ENCODE peak calls at places on chromosomes 4 and X, in ten cellular contexts. One of them, this sample, is unnamed.

GRCh38 chrX:131830400-131831184 is 192.5 kb upstream of the STK26 start:
- DNase-seq in stimulated activated naive CD4-positive, alpha-beta T cell: no peak
- DNase-seq in activated CD4-positive, alpha-beta T cell treated with anti-CD3 and anti-CD28 coated beads, Interleukin-2, amount 10 ng/mL, durations not matched to agents 7 days and 5 days: peak
- DNase-seq in ecto neural progenitor cell: peak
- DNase-seq in hippocampal formation: peak
- DNase-seq in AG08396: peak
- DNase-seq in omental fat pad: peak
- DNase-seq in thoracic aorta: no peak
- DNase-seq in LoVo: no peak
- DNase-seq in HT-29: peak
- DNase-seq in this sample: peak

GRCh38 chr4:173005912-173006633 is 162.5 kb upstream of the GALNT7 start:
- DNase-seq in thoracic aorta: no peak
- DNase-seq in omental fat pad: no peak
- DNase-seq in hippocampal formation: no peak
- DNase-seq in ecto neural progenitor cell: no peak
- DNase-seq in stimulated activated naive CD4-positive, alpha-beta T cell: no peak
- DNase-seq in LoVo: no peak
- DNase-seq in HT-29: no peak
- DNase-seq in AG08396: no peak
- DNase-seq in activated CD4-positive, alpha-beta T cell treated with anti-CD3 and anti-CD28 coated beads, Interleukin-2, amount 10 ng/mL, durations not matched to agents 7 days and 5 days: no peak
- DNase-seq in this sample: no peak

GRCh38 chr4:150781108-150781663 is 199.2 kb downstream of the MAB21L2 start:
- DNase-seq in thoracic aorta: no peak
- DNase-seq in HT-29: no peak
- DNase-seq in AG08396: no peak
- DNase-seq in ecto neural progenitor cell: no peak
- DNase-seq in activated CD4-positive, alpha-beta T cell treated with anti-CD3 and anti-CD28 coated beads, Interleukin-2, amount 10 ng/mL, durations not matched to agents 7 days and 5 days: no peak
- DNase-seq in hippocampal formation: no peak
- DNase-seq in omental fat pad: no peak
- DNase-seq in LoVo: no peak
- DNase-seq in stimulated activated naive CD4-positive, alpha-beta T cell: no peak
- DNase-seq in this sample: no peak

GRCh38 chr4:7160439-7160838 is 31.9 kb upstream of the SORCS2 start:
- DNase-seq in omental fat pad: no peak
- DNase-seq in ecto neural progenitor cell: peak
- DNase-seq in stimulated activated naive CD4-positive, alpha-beta T cell: no peak
- DNase-seq in thoracic aorta: no peak
- DNase-seq in HT-29: no peak
- DNase-seq in AG08396: no peak
- DNase-seq in LoVo: no peak
- DNase-seq in activated CD4-positive, alpha-beta T cell treated with anti-CD3 and anti-CD28 coated beads, Interleukin-2, amount 10 ng/mL, durations not matched to agents 7 days and 5 days: no peak
- DNase-seq in hippocampal formation: peak
- DNase-seq in this sample: no peak

GRCh38 chr4:176002007-176002623 is 63.5 kb upstream of the WDR17 start:
- DNase-seq in ecto neural progenitor cell: peak
- DNase-seq in HT-29: no peak
- DNase-seq in omental fat pad: no peak
- DNase-seq in stimulated activated naive CD4-positive, alpha-beta T cell: no peak
- DNase-seq in thoracic aorta: no peak
- DNase-seq in hippocampal formation: no peak
- DNase-seq in LoVo: no peak
- DNase-seq in activated CD4-positive, alpha-beta T cell treated with anti-CD3 and anti-CD28 coated beads, Interleukin-2, amount 10 ng/mL, durations not matched to agents 7 days and 5 days: peak
- DNase-seq in AG08396: peak
- DNase-seq in this sample: no peak

GRCh38 chrX:118864063-118864630 is 40.5 kb downstream of the ZCCHC12 start:
- DNase-seq in thoracic aorta: no peak
- DNase-seq in hippocampal formation: no peak
- DNase-seq in HT-29: no peak
- DNase-seq in stimulated activated naive CD4-positive, alpha-beta T cell: no peak
- DNase-seq in activated CD4-positive, alpha-beta T cell treated with anti-CD3 and anti-CD28 coated beads, Interleukin-2, amount 10 ng/mL, durations not matched to agents 7 days and 5 days: no peak
- DNase-seq in AG08396: no peak
- DNase-seq in omental fat pad: no peak
- DNase-seq in LoVo: no peak
- DNase-seq in ecto neural progenitor cell: no peak
- DNase-seq in this sample: no peak

GRCh38 chr4:86565641-86566040 is 28.5 kb upstream of the PTPN13 start:
- DNase-seq in hippocampal formation: no peak
- DNase-seq in AG08396: no peak
- DNase-seq in LoVo: no peak
- DNase-seq in thoracic aorta: no peak
- DNase-seq in HT-29: no peak
- DNase-seq in activated CD4-positive, alpha-beta T cell treated with anti-CD3 and anti-CD28 coated beads, Interleukin-2, amount 10 ng/mL, durations not matched to agents 7 days and 5 days: no peak
- DNase-seq in stimulated activated naive CD4-positive, alpha-beta T cell: no peak
- DNase-seq in omental fat pad: no peak
- DNase-seq in ecto neural progenitor cell: no peak
- DNase-seq in this sample: no peak

GRCh38 chr4:52076731-52077130 is 25.6 kb downstream of the SPATA18 start:
- DNase-seq in omental fat pad: no peak
- DNase-seq in activated CD4-positive, alpha-beta T cell treated with anti-CD3 and anti-CD28 coated beads, Interleukin-2, amount 10 ng/mL, durations not matched to agents 7 days and 5 days: no peak
- DNase-seq in thoracic aorta: no peak
- DNase-seq in stimulated activated naive CD4-positive, alpha-beta T cell: no peak
- DNase-seq in LoVo: no peak
- DNase-seq in hippocampal formation: no peak
- DNase-seq in ecto neural progenitor cell: peak
- DNase-seq in AG08396: no peak
- DNase-seq in HT-29: no peak
- DNase-seq in this sample: no peak

GRCh38 chr4:123109129-123109528 is 186.7 kb upstream of the NUDT6 start:
- DNase-seq in ecto neural progenitor cell: no peak
- DNase-seq in AG08396: no peak
- DNase-seq in omental fat pad: no peak
- DNase-seq in stimulated activated naive CD4-positive, alpha-beta T cell: no peak
- DNase-seq in hippocampal formation: no peak
- DNase-seq in activated CD4-positive, alpha-beta T cell treated with anti-CD3 and anti-CD28 coated beads, Interleukin-2, amount 10 ng/mL, durations not matched to agents 7 days and 5 days: no peak
- DNase-seq in LoVo: no peak
- DNase-seq in HT-29: no peak
- DNase-seq in thoracic aorta: no peak
- DNase-seq in this sample: no peak

GRCh38 chr4:39664828-39665731 is 26.4 kb upstream of the SMIM14 start:
- DNase-seq in hippocampal formation: no peak
- DNase-seq in LoVo: peak
- DNase-seq in AG08396: peak
- DNase-seq in stimulated activated naive CD4-positive, alpha-beta T cell: no peak
- DNase-seq in activated CD4-positive, alpha-beta T cell treated with anti-CD3 and anti-CD28 coated beads, Interleukin-2, amount 10 ng/mL, durations not matched to agents 7 days and 5 days: no peak
- DNase-seq in omental fat pad: no peak
- DNase-seq in thoracic aorta: no peak
- DNase-seq in HT-29: peak
- DNase-seq in ecto neural progenitor cell: no peak
- DNase-seq in this sample: no peak

GRCh38 chr4:152278505-152279301 is 257.2 kb downstream of the FBXW7 start:
- DNase-seq in LoVo: no peak
- DNase-seq in hippocampal formation: no peak
- DNase-seq in activated CD4-positive, alpha-beta T cell treated with anti-CD3 and anti-CD28 coated beads, Interleukin-2, amount 10 ng/mL, durations not matched to agents 7 days and 5 days: no peak
- DNase-seq in thoracic aorta: no peak
- DNase-seq in omental fat pad: no peak
- DNase-seq in ecto neural progenitor cell: no peak
- DNase-seq in AG08396: no peak
- DNase-seq in stimulated activated naive CD4-positive, alpha-beta T cell: no peak
- DNase-seq in HT-29: no peak
- DNase-seq in this sample: no peak

GRCh38 chr4:169361741-169362140 is 91.0 kb upstream of the SH3RF1 start:
- DNase-seq in HT-29: no peak
- DNase-seq in LoVo: no peak
- DNase-seq in AG08396: no peak
- DNase-seq in stimulated activated naive CD4-positive, alpha-beta T cell: no peak
- DNase-seq in ecto neural progenitor cell: no peak
- DNase-seq in omental fat pad: no peak
- DNase-seq in thoracic aorta: no peak
- DNase-seq in hippocampal formation: no peak
- DNase-seq in activated CD4-positive, alpha-beta T cell treated with anti-CD3 and anti-CD28 coated beads, Interleukin-2, amount 10 ng/mL, durations not matched to agents 7 days and 5 days: no peak
- DNase-seq in this sample: no peak

GRCh38 chr4:156188596-156188995 is 234.9 kb upstream of the CTSO start:
- DNase-seq in activated CD4-positive, alpha-beta T cell treated with anti-CD3 and anti-CD28 coated beads, Interleukin-2, amount 10 ng/mL, durations not matched to agents 7 days and 5 days: no peak
- DNase-seq in thoracic aorta: no peak
- DNase-seq in hippocampal formation: no peak
- DNase-seq in omental fat pad: no peak
- DNase-seq in HT-29: no peak
- DNase-seq in stimulated activated naive CD4-positive, alpha-beta T cell: no peak
- DNase-seq in ecto neural progenitor cell: no peak
- DNase-seq in LoVo: no peak
- DNase-seq in AG08396: no peak
- DNase-seq in this sample: no peak

GRCh38 chr4:140252742-140253555 is 99.0 kb upstream of the MAML3 start:
- DNase-seq in ecto neural progenitor cell: peak
- DNase-seq in thoracic aorta: no peak
- DNase-seq in omental fat pad: peak
- DNase-seq in HT-29: peak
- DNase-seq in AG08396: peak
- DNase-seq in stimulated activated naive CD4-positive, alpha-beta T cell: peak
- DNase-seq in LoVo: peak
- DNase-seq in activated CD4-positive, alpha-beta T cell treated with anti-CD3 and anti-CD28 coated beads, Interleukin-2, amount 10 ng/mL, durations not matched to agents 7 days and 5 days: peak
- DNase-seq in hippocampal formation: peak
- DNase-seq in this sample: peak

GRCh38 chr4:114922582-114922912 is 190.9 kb downstream of the NDST4 start:
- DNase-seq in activated CD4-positive, alpha-beta T cell treated with anti-CD3 and anti-CD28 coated beads, Interleukin-2, amount 10 ng/mL, durations not matched to agents 7 days and 5 days: no peak
- DNase-seq in LoVo: no peak
- DNase-seq in omental fat pad: no peak
- DNase-seq in stimulated activated naive CD4-positive, alpha-beta T cell: no peak
- DNase-seq in HT-29: no peak
- DNase-seq in hippocampal formation: no peak
- DNase-seq in thoracic aorta: no peak
- DNase-seq in ecto neural progenitor cell: no peak
- DNase-seq in AG08396: no peak
- DNase-seq in this sample: no peak

GRCh38 chr4:56530269-56531148 is 24.9 kb downstream of the ARL9 start:
- DNase-seq in stimulated activated naive CD4-positive, alpha-beta T cell: peak
- DNase-seq in activated CD4-positive, alpha-beta T cell treated with anti-CD3 and anti-CD28 coated beads, Interleukin-2, amount 10 ng/mL, durations not matched to agents 7 days and 5 days: peak
- DNase-seq in LoVo: peak
- DNase-seq in AG08396: peak
- DNase-seq in hippocampal formation: peak
- DNase-seq in omental fat pad: peak
- DNase-seq in HT-29: peak
- DNase-seq in thoracic aorta: peak
- DNase-seq in ecto neural progenitor cell: peak
- DNase-seq in this sample: peak

GRCh38 chr4:45004847-45005565 is 278.6 kb upstream of the GNPDA2 start:
- DNase-seq in LoVo: no peak
- DNase-seq in hippocampal formation: no peak
- DNase-seq in HT-29: no peak
- DNase-seq in activated CD4-positive, alpha-beta T cell treated with anti-CD3 and anti-CD28 coated beads, Interleukin-2, amount 10 ng/mL, durations not matched to agents 7 days and 5 days: no peak
- DNase-seq in omental fat pad: no peak
- DNase-seq in stimulated activated naive CD4-positive, alpha-beta T cell: no peak
- DNase-seq in ecto neural progenitor cell: no peak
- DNase-seq in AG08396: no peak
- DNase-seq in thoracic aorta: no peak
- DNase-seq in this sample: no peak

GRCh38 chr4:151228196-151229119 is 48.5 kb upstream of the PRSS48 start:
- DNase-seq in LoVo: no peak
- DNase-seq in activated CD4-positive, alpha-beta T cell treated with anti-CD3 and anti-CD28 coated beads, Interleukin-2, amount 10 ng/mL, durations not matched to agents 7 days and 5 days: no peak
- DNase-seq in thoracic aorta: no peak
- DNase-seq in stimulated activated naive CD4-positive, alpha-beta T cell: no peak
- DNase-seq in ecto neural progenitor cell: no peak
- DNase-seq in hippocampal formation: no peak
- DNase-seq in HT-29: no peak
- DNase-seq in AG08396: no peak
- DNase-seq in omental fat pad: no peak
- DNase-seq in this sample: no peak

GRCh38 chrX:65516756-65517155 is 17.8 kb downstream of the LAS1L start:
- DNase-seq in HT-29: no peak
- DNase-seq in stimulated activated naive CD4-positive, alpha-beta T cell: no peak
- DNase-seq in hippocampal formation: peak
- DNase-seq in ecto neural progenitor cell: no peak
- DNase-seq in thoracic aorta: no peak
- DNase-seq in activated CD4-positive, alpha-beta T cell treated with anti-CD3 and anti-CD28 coated beads, Interleukin-2, amount 10 ng/mL, durations not matched to agents 7 days and 5 days: no peak
- DNase-seq in LoVo: no peak
- DNase-seq in AG08396: no peak
- DNase-seq in omental fat pad: no peak
- DNase-seq in this sample: no peak

GRCh38 chr4:84403656-84404055 is 95.4 kb downstream of the NKX6-1 start:
- DNase-seq in activated CD4-positive, alpha-beta T cell treated with anti-CD3 and anti-CD28 coated beads, Interleukin-2, amount 10 ng/mL, durations not matched to agents 7 days and 5 days: no peak
- DNase-seq in HT-29: no peak
- DNase-seq in LoVo: no peak
- DNase-seq in ecto neural progenitor cell: no peak
- DNase-seq in stimulated activated naive CD4-positive, alpha-beta T cell: no peak
- DNase-seq in thoracic aorta: no peak
- DNase-seq in omental fat pad: no peak
- DNase-seq in AG08396: no peak
- DNase-seq in hippocampal formation: no peak
- DNase-seq in this sample: no peak

GRCh38 chrX:133215747-133216146 is 2.4 kb downstream of the TFDP3 start:
- DNase-seq in LoVo: peak
- DNase-seq in HT-29: peak
- DNase-seq in stimulated activated naive CD4-positive, alpha-beta T cell: no peak
- DNase-seq in hippocampal formation: no peak
- DNase-seq in thoracic aorta: no peak
- DNase-seq in AG08396: peak
- DNase-seq in ecto neural progenitor cell: no peak
- DNase-seq in omental fat pad: no peak
- DNase-seq in activated CD4-positive, alpha-beta T cell treated with anti-CD3 and anti-CD28 coated beads, Interleukin-2, amount 10 ng/mL, durations not matched to agents 7 days and 5 days: no peak
- DNase-seq in this sample: no peak

GRCh38 chr4:55633903-55634302 is 2.2 kb downstream of the NMU start:
- DNase-seq in HT-29: no peak
- DNase-seq in activated CD4-positive, alpha-beta T cell treated with anti-CD3 and anti-CD28 coated beads, Interleukin-2, amount 10 ng/mL, durations not matched to agents 7 days and 5 days: no peak
- DNase-seq in thoracic aorta: no peak
- DNase-seq in ecto neural progenitor cell: no peak
- DNase-seq in AG08396: no peak
- DNase-seq in LoVo: no peak
- DNase-seq in omental fat pad: no peak
- DNase-seq in hippocampal formation: no peak
- DNase-seq in stimulated activated naive CD4-positive, alpha-beta T cell: no peak
- DNase-seq in this sample: no peak

GRCh38 chr4:33091961-33092360 is 2371.8 kb downstream of the PCDH7 start:
- DNase-seq in HT-29: no peak
- DNase-seq in activated CD4-positive, alpha-beta T cell treated with anti-CD3 and anti-CD28 coated beads, Interleukin-2, amount 10 ng/mL, durations not matched to agents 7 days and 5 days: no peak
- DNase-seq in omental fat pad: no peak
- DNase-seq in thoracic aorta: no peak
- DNase-seq in hippocampal formation: no peak
- DNase-seq in ecto neural progenitor cell: no peak
- DNase-seq in LoVo: no peak
- DNase-seq in stimulated activated naive CD4-positive, alpha-beta T cell: no peak
- DNase-seq in AG08396: no peak
- DNase-seq in this sample: no peak

This sample was measured in naive thymus-derived CD4-positive, alpha-beta T cell.